ENCODE peak calls at places on chromosome 9, in nine cellular contexts. Q is heart left ventricle, J is body of pancreas, D is A549, G is sigmoid colon, M is uterus, V is HCT116, T is adrenal gland, R is transverse colon. F is an unnamed sample.

GRCh38 chr9:26271495-26272122 is 593.4 kb upstream of the TUSC1 start:
- DNase-seq in Q (no peak), J (no peak), D (no peak), G (no peak), M (no peak), V (no peak), T (no peak), R (no peak), F (no peak)

GRCh38 chr9:117672397-117672796 is 31.8 kb upstream of the TLR4 start:
- DNase-seq in Q (no peak), J (no peak), D (peak; percentile 58), G (no peak), M (no peak), V (no peak), T (no peak), R (no peak), F (no peak)

GRCh38 chr9:110047955-110048472 is 159.9 kb downstream of the C9orf152 start:
- DNase-seq in Q (no peak), J (peak; percentile 6), D (no peak), G (no peak), M (no peak), V (no peak), T (peak; percentile 27), R (no peak), F (no peak)

GRCh38 chr9:110579763-110580255 is 268 bp upstream of the SVEP1 start:
- DNase-seq in Q (peak; percentile 39), J (peak; percentile 9), D (no peak), G (peak; percentile 79), M (peak; percentile 50), V (no peak), T (no peak), R (no peak), F (no peak)

GRCh38 chr9:123318961-123319421 is 37.0 kb upstream of the CRB2 start:
- DNase-seq in Q (peak; percentile 39), J (no peak), D (no peak), G (peak; percentile 83), M (peak; percentile 46), V (no peak), T (no peak), R (no peak), F (peak; percentile 41)

GRCh38 chr9:95854386-95855015 is 21.0 kb upstream of the ERCC6L2 start:
- DNase-seq in Q (no peak), J (no peak), D (no peak), G (no peak), M (no peak), V (no peak), T (no peak), R (no peak), F (no peak)

GRCh38 chr9:100074093-100074492 is 24.7 kb downstream of the ERP44 start:
- DNase-seq in Q (no peak), J (no peak), D (no peak), G (no peak), M (no peak), V (no peak), T (peak; percentile 33), R (no peak), F (no peak)

GRCh38 chr9:76161103-76161502 is 233.1 kb downstream of the RFK start:
- DNase-seq in Q (no peak), J (no peak), D (no peak), G (no peak), M (no peak), V (no peak), T (no peak), R (no peak), F (no peak)

GRCh38 chr9:95008151-95008771 is 281.8 kb downstream of the AOPEP start:
- DNase-seq in Q (no peak), J (no peak), D (peak; percentile 84), G (no peak), M (no peak), V (no peak), T (no peak), R (peak; percentile 38), F (peak; percentile 52)

GRCh38 chr9:108416321-108416720 is 439.5 kb downstream of the ACTL7B start:
- DNase-seq in Q (no peak), J (no peak), D (peak; percentile 18), G (no peak), M (no peak), V (peak; percentile 15), T (no peak), R (no peak), F (no peak)

GRCh38 chr9:137071282-137071681 is 925 bp upstream of the SAPCD2 start:
- DNase-seq in Q (no peak), J (no peak), D (no peak), G (no peak), M (no peak), V (no peak), T (no peak), R (peak; percentile 7), F (no peak)

GRCh38 chr9:92964981-92965758 is 17.8 kb downstream of the FGD3 start:
- DNase-seq in Q (peak; percentile 51), J (peak; percentile 39), D (no peak), G (no peak), M (no peak), V (no peak), T (no peak), R (peak; percentile 53), F (no peak)

GRCh38 chr9:88922091-88922490 is 69.2 kb upstream of the S1PR3 start:
- DNase-seq in Q (no peak), J (no peak), D (no peak), G (no peak), M (no peak), V (no peak), T (no peak), R (peak; percentile 29), F (no peak)

GRCh38 chr9:18240213-18240612 is 233.7 kb upstream of the ADAMTSL1 start:
- DNase-seq in Q (no peak), J (no peak), D (no peak), G (no peak), M (no peak), V (no peak), T (no peak), R (no peak), F (no peak)

GRCh38 chr9:83630938-83631457 is 8.1 kb downstream of the IDNK start:
- DNase-seq in Q (no peak), J (no peak), D (no peak), G (no peak), M (no peak), V (no peak), T (no peak), R (no peak), F (no peak)

GRCh38 chr9:122008559-122008958 is 84.5 kb downstream of the TTLL11 start:
- DNase-seq in Q (no peak), J (no peak), D (no peak), G (no peak), M (no peak), V (no peak), T (no peak), R (no peak), F (no peak)

GRCh38 chr9:83959061-83959460 is 21.0 kb downstream of the HNRNPK start:
- DNase-seq in Q (no peak), J (no peak), D (peak; percentile 50), G (no peak), M (no peak), V (no peak), T (peak; percentile 65), R (no peak), F (no peak)

GRCh38 chr9:68739631-68740174 is 34.7 kb downstream of the PIP5K1B start:
- DNase-seq in Q (no peak), J (peak; percentile 50), D (no peak), G (no peak), M (no peak), V (no peak), T (no peak), R (peak; percentile 66), F (no peak)

GRCh38 chr9:97396256-97396655 is 15.6 kb upstream of the TDRD7 start:
- DNase-seq in Q (no peak), J (no peak), D (no peak), G (no peak), M (no peak), V (no peak), T (no peak), R (no peak), F (no peak)

GRCh38 chr9:110620726-110621125 is 41.2 kb upstream of the SVEP1 start:
- DNase-seq in Q (no peak), J (no peak), D (no peak), G (no peak), M (no peak), V (no peak), T (no peak), R (no peak), F (no peak)

GRCh38 chr9:20304001-20304400 is 318.3 kb downstream of the MLLT3 start:
- DNase-seq in Q (no peak), J (no peak), D (no peak), G (no peak), M (no peak), V (no peak), T (no peak), R (no peak), F (no peak)
- TF ChIP-seq POLR2A in Q (no peak), J (no peak), D (no peak), G (no peak), M (no peak), V (no peak), T (no peak), R (no peak), F (no peak)

GRCh38 chr9:134723037-134723436 is 81.4 kb downstream of the COL5A1 start:
- DNase-seq in Q (peak; percentile 22), J (no peak), D (no peak), G (peak; percentile 66), M (no peak), V (no peak), T (no peak), R (no peak), F (no peak)
- TF ChIP-seq POLR2A in Q (no peak), J (no peak), D (no peak), G (no peak), M (no peak), V (no peak), T (no peak), R (no peak), F (no peak)

GRCh38 chr9:78031826-78032598 is 401 bp upstream of the GNAQ start:
- DNase-seq in Q (peak; percentile 94), J (peak; percentile 95), D (peak; percentile 93), G (peak; percentile 97), M (peak; percentile 91), V (peak; percentile 61), T (peak; percentile 92), R (peak; percentile 93), F (peak; percentile 92)
- TF ChIP-seq POLR2A in Q (peak; percentile 73), J (peak; percentile 72), D (peak; percentile 73), G (no peak), M (peak; percentile 81), V (no peak), T (peak; percentile 93), R (peak; percentile 63), F (peak; percentile 81)

DNA sequence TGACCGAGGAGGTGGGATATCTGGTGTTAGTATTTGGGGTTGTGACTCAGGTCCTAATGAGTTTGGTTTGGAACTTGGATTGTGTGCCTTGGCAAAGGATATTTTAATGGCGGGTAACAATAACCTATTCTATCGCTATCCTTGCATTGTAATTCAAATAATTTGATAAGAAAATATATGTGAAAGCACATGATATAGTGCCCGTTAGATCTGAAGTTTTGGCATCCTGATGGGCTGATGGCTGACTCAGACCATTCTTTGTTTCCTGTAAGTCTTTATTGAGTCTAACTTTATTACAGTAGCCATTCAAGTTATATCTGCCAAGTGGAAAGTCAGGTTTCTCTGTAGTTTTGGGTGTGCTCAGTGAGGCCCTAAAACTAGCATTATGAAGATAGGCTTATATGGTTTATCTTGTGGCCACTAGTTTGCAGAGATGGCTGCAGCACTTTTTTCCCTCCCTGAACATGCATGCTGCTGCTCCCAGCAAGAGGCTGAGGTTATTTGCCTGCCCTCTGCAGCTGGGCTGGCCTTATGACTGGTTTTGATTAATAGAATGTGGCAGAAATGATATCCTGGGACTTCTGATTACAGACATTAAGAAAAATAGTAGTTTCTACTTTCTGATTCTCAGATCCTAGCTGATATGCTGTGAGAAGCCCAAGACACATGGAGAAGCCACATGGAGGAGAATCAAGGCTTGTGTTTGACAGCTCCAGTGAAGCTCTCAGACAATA is 46.6 kb downstream of the CFAP95 start:
- DNase-seq in Q (no peak), J (no peak), D (no peak), G (no peak), M (no peak), V (no peak), T (no peak), R (no peak), F (no peak)
- TF ChIP-seq POLR2A in Q (no peak), J (no peak), D (no peak), G (no peak), M (no peak), V (no peak), T (no peak), R (no peak), F (no peak)